ENCODE peak calls at places on chromosomes 3 and 15, in four cellular contexts. Q, R, L and Y are unnamed samples.

GRCh38 chr3:42101048-42101447 is 9.9 kb downstream of the TRAK1 start:
- DNase-seq in Q (peak), L (peak), R (no peak), Y (peak)

GRCh38 chr3:58999134-58999778 is 50.6 kb downstream of the CFAP20DC start:
- DNase-seq in R (no peak), L (no peak), Q (no peak), Y (no peak)

GRCh38 chr3:14907043-14907966 is 40.1 kb upstream of the NR2C2 start:
- DNase-seq in R (no peak), L (no peak), Q (no peak), Y (no peak)

GRCh38 chr15:37837276-37837675 is 97.2 kb upstream of the TMCO5A start:
- DNase-seq in R (no peak), Q (no peak), L (no peak), Y (no peak)

GRCh38 chr15:72312605-72313447 is 7.1 kb downstream of the CELF6 start:
- DNase-seq in R (peak), L (peak), Q (peak), Y (peak)

GRCh38 chr3:76859596-76859995 is 180.3 kb upstream of the ROBO2 start:
- DNase-seq in R (no peak), Q (no peak), L (no peak), Y (peak)

GRCh38 chr3:40637891-40638290 is 113.1 kb downstream of the ZNF621 start:
- DNase-seq in R (no peak), Q (no peak), L (no peak), Y (no peak)

GRCh38 chr3:50450135-50450911 is 53.1 kb downstream of the CACNA2D2 start:
- DNase-seq in Q (peak), R (no peak), L (peak), Y (no peak)

GRCh38 chr3:157360044-157360443 is 76.6 kb upstream of the PTX3 start:
- DNase-seq in Q (peak), L (no peak), R (peak), Y (no peak)

GRCh38 chr15:74506515-74506840 is 34.5 kb upstream of the ARID3B start:
- DNase-seq in R (no peak), Q (no peak), L (no peak), Y (no peak)

GRCh38 chr3:77102916-77103769 is 63.2 kb downstream of the ROBO2 start:
- DNase-seq in R (no peak), L (no peak), Q (no peak), Y (no peak)

GRCh38 chr3:14474363-14475081 is 65.6 kb downstream of the GRIP2 start:
- DNase-seq in L (no peak), Q (no peak), R (no peak), Y (no peak)

GRCh38 chr15:26981492-26981891 is 10.5 kb downstream of the GABRG3 start:
- DNase-seq in L (no peak), R (no peak), Q (no peak), Y (peak)

GRCh38 chr15:74313889-74314288 is 53.6 kb downstream of the CYP11A1 start:
- DNase-seq in L (no peak), Q (no peak), R (no peak), Y (no peak)

GRCh38 chr3:72270072-72270611 is 485.2 kb upstream of the PROK2 start:
- DNase-seq in R (peak), Q (peak), L (peak), Y (peak)

GRCh38 chr3:190694335-190695001 is 168.0 kb downstream of the GMNC start:
- DNase-seq in L (no peak), Q (no peak), R (no peak), Y (no peak)

GRCh38 chr3:135271562-135272290 is 476.7 kb downstream of the EPHB1 start:
- DNase-seq in Q (no peak), L (no peak), R (no peak), Y (no peak)

GRCh38 chr3:150521458-150521857 is 24.8 kb downstream of the SERP1 start:
- DNase-seq in Q (no peak), R (no peak), L (no peak), Y (no peak)

GRCh38 chr15:98764296-98764695 is 116.0 kb downstream of the IGF1R start:
- DNase-seq in Q (no peak), R (no peak), L (no peak), Y (no peak)

GRCh38 chr15:85993116-85993515 is 86.6 kb upstream of the AGBL1 start:
- DNase-seq in Q (no peak), R (no peak), L (no peak), Y (no peak)

GRCh38 chr15:36117394-36117793 is 462.0 kb upstream of the CDIN1 start:
- DNase-seq in R (no peak), L (no peak), Q (no peak), Y (no peak)

GRCh38 chr15:95644476-95644875 is 686.0 kb upstream of the NR2F2 start:
- DNase-seq in L (no peak), Q (no peak), R (no peak), Y (no peak)

GRCh38 chr3:23435904-23436303 is 232.8 kb downstream of the UBE2E2 start:
- DNase-seq in L (no peak), Q (no peak), R (no peak), Y (no peak)

GRCh38 chr3:102691507-102691906 is 256.7 kb downstream of the ZPLD1 start:
- DNase-seq in Q (no peak), R (no peak), L (no peak), Y (no peak)

GRCh38 chr3:156892701-156893100 is 66.5 kb downstream of the LEKR1 start:
- DNase-seq in R (no peak), Q (peak), L (peak), Y (peak)

GRCh38 chr3:43737001-43737440 is 46.3 kb downstream of the ABHD5 start:
- DNase-seq in Q (no peak), R (no peak), L (no peak), Y (no peak)

GRCh38 chr3:171526146-171526545 is 65.9 kb upstream of the TNIK start:
- DNase-seq in R (no peak), L (no peak), Q (no peak), Y (no peak)

GRCh38 chr3:14459384-14459783 is 57.0 kb downstream of the SLC6A6 start:
- DNase-seq in R (no peak), L (no peak), Q (no peak), Y (no peak)

GRCh38 chr3:133457465-133458067 is 57.7 kb downstream of the BFSP2 start:
- DNase-seq in Q (no peak), R (no peak), L (no peak), Y (peak)

GRCh38 chr15:28015855-28016254 is 83.3 kb downstream of the OCA2 start:
- DNase-seq in L (no peak), R (no peak), Q (no peak), Y (no peak)

GRCh38 chr3:32821686-32822296 is 4.0 kb downstream of the TRIM71 start:
- DNase-seq in R (no peak), Q (no peak), L (no peak), Y (no peak)

GRCh38 chr3:32406481-32407408 is 15.1 kb downstream of the CMTM7 start:
- DNase-seq in Q (no peak), R (no peak), L (no peak), Y (peak)

GRCh38 chr3:193563999-193564398 is 9.3 kb upstream of the ATP13A4 start:
- DNase-seq in L (peak), R (no peak), Q (no peak), Y (peak)
- TF ChIP-seq CTCF in L (peak), R (no peak), Q (peak), Y (peak)

GRCh38 chr3:30496496-30496966 is 109.9 kb upstream of the TGFBR2 start:
- DNase-seq in R (no peak), L (no peak), Q (no peak), Y (peak)
- TF ChIP-seq MYC in R (no peak), L (no peak), Q (no peak), Y (no peak)

DNA sequence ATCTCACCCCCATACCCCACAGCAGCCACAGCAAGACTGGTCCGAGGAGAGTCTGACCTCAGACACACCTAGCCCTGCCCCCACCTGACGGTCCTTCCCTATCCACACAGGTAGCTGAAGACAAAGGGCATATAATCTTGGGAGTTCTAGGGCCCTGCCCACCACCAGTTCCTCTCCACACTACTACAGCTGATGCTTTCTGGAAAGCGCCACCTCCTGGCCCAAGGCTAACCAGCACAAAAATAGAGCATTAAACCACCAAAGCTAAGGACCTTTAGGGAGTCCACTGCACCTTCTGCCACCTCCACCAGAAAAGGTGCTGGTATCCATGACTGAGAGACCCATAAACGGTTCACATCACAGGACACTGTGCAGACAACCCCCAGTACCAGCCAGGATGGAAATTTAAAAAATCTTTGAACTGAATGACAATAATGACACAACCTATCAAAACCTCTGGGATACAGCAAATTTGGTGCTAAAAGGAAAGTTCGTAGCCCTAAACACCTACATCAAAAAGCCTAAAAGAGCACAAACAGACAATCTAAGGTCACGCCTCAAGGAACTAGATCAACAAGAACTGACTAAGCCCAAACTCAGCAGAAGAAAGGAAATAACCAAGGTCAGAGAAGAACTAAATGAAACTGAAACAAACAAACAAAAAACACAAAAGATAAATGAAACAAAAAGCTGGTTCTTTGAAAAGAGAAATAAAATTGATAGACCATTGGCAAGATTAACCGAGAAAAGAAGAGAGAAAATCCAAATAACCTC is 122.1 kb upstream of the TPRG1 start:
- DNase-seq in Q (no peak), R (no peak), L (no peak), Y (no peak)
- TF ChIP-seq CTCF in Q (no peak), R (no peak), L (peak), Y (peak)

DNA sequence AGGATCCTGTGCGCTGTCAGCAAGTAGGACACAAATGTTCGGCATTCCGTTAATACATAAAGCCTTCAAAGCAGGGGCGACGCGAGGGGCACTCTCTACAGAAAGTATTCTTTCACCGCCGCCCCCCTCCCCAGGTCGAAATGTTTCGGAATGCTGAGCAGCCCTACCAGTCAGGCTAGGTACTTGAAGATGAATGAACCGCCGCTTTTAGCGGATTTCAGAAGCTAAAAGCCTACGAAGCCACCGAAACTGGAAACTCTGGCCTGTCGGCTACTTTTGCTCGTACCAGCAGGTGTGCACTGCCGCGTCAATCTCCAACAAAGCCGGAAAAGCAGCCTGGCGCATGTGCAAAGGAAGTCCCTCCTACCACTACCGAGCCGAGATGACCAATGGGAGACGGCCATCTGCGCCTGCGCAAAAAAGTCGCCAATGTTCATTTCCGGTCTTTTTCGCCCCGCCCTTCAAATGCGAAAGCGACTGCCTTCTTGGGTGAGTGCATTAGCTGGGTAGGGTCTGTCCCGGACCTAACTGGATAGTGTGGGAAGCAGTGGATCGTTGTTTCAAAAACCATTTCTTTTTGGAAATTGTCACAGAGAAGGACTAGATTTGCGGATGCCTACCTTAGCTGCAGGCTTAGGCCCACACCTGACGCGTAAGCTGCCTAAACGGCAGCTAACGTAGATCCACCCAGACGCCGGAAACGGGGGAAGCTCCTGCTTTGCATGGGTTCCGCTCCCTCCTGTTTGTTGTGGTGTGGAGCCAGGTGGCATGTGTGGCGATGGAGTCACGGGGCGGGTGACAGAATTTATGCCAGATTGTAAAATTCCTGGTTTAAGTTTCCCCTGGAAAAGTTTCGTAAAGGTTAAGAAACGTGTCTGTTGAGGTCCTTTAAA is at the start of gene WDR5B:
- DNase-seq in R (peak), Q (peak), L (peak), Y (peak)
- TF ChIP-seq MYC in R (peak), Q (peak), L (peak), Y (peak)

DNA sequence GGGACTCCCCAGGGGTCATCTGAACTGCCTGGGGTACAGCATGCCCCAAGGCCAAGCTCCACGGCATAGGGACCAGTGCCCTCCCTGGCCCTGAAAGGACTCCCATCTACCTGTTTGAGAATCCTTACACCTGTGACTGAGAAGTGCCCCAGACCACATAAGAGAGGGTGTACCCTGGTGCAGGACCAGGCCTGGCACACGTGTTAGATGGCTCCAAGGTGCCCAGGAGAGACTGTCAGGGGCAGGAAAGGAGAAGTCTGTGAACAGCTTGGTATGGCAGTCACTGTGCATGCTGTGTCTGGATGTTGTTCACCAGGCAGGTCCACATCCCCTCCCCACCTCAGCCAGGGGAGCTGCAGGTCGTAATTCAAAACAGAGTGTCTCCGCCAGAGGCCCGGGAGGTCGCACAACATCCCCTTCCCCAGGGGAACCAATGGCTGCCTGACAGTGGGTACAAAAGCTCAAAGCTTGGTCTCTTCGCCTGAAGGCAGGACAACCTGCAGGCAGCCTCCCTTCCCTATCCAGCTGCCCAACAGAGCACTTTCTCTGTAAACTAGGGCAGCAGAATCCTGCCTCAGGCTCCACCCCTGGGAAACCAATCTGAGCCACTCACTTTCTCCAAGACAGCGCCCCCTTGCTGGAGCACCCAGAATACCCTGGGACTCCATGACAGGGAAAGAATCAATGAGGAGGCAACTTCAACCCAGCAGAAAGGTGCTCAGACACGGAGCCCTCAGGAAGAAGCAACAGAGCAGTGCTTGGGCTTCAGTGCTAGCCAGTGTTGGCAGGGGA is 3.9 kb downstream of the NUP210 start:
- DNase-seq in Q (no peak), L (no peak), R (no peak), Y (peak)
- TF ChIP-seq CTCF in Q (no peak), L (peak), R (peak), Y (peak)

GRCh38 chr15:65655457-65655856 is 33.7 kb downstream of the SLC24A1 start:
- DNase-seq in R (no peak), Q (no peak), L (no peak), Y (no peak)

GRCh38 chr15:65653781-65654521 is 32.2 kb downstream of the SLC24A1 start:
- DNase-seq in L (no peak), R (no peak), Q (peak), Y (no peak)

GRCh38 chr15:65653341-65653740 is 31.6 kb downstream of the SLC24A1 start:
- DNase-seq in Q (peak), R (no peak), L (no peak), Y (no peak)

GRCh38 chr15:65651831-65652749 is 30.4 kb downstream of the SLC24A1 start:
- DNase-seq in R (no peak), L (no peak), Q (no peak), Y (no peak)

DNA sequence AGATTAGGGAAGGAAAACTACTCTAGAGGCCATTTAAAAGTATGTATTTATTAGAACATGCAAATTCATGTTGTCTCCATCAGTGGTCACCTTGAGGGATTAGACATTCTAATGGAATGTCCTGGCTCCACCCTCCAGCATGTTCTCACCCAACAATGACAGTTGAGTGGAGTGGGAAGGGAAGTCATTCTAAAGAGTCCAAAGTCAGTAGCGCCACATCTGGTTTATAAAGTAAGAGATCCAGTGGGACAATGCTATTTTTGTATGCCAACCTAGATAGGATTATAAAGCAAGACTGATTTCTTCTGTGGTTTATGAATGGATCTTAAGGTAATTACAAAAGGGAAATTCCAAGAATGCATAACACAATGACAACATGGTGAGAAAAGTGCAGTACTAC is 33.3 kb downstream of the SLC24A1 start:
- DNase-seq in Q (no peak), L (peak), R (no peak), Y (no peak)
- TF ChIP-seq MYC in Q (no peak), L (no peak), R (no peak), Y (no peak)

GRCh38 chr15:65289261-65289854 is 2.7 kb upstream of the PARP16 start:
- DNase-seq in L (no peak), R (no peak), Q (no peak), Y (no peak)

GRCh38 chr15:65286069-65286703 is 497 bp downstream of the PARP16 start:
- DNase-seq in L (peak), Q (peak), R (no peak), Y (peak)

GRCh38 chr15:65287515-65287845 is 797 bp upstream of the PARP16 start:
- DNase-seq in R (no peak), Q (no peak), L (no peak), Y (peak)

GRCh38 chr15:65285291-65286068 is 1.2 kb downstream of the PARP16 start:
- DNase-seq in Q (no peak), R (no peak), L (no peak), Y (no peak)

DNA sequence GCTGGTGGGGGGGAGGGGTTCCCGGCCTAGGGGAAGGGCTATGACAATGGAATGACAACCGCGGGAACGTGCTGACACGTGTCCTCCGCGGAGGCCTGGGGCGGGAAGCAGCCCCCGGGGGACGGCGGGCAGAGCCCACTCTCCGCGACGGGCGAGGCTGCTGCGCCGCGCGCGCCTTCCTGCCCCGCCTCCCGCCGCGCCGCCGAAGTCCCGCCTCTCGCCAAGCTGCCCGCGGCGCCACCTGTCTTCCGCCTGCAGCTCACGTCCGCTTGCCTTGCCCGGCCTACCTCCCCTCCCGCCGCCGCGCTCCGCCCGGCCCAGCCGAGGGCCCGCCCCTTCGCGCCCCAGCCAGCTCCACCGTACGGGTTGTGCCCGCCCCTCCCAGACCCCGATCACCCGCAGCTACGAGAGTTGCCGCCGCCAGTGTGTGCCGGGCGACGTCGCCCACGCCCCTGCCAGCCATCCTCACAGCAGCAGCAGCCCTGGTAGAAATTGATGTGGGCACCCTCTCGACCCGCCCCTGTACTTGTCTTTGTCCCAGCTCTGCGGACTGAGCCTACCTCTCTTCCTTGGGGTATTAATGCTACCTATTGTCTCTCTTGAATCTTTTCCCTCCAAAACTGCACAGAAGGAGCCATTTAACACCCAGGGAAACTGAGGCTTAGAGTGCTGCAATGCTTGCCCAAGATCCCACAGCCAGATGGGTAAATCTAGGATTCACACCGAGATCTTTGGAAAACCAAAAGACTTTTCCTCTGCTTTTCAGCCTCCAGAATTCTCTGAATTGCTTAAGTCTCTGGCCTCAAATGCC is at the start of gene PARP16:
- DNase-seq in R (peak), Q (peak), L (peak), Y (peak)
- TF ChIP-seq CTCF in R (peak), Q (no peak), L (peak), Y (no peak)

GRCh38 chr3:66372681-66373350 is 128.0 kb downstream of the LRIG1 start:
- DNase-seq in Q (peak), L (peak), R (no peak), Y (no peak)
- TF ChIP-seq MYC in Q (no peak), L (no peak), R (no peak), Y (no peak)

DNA sequence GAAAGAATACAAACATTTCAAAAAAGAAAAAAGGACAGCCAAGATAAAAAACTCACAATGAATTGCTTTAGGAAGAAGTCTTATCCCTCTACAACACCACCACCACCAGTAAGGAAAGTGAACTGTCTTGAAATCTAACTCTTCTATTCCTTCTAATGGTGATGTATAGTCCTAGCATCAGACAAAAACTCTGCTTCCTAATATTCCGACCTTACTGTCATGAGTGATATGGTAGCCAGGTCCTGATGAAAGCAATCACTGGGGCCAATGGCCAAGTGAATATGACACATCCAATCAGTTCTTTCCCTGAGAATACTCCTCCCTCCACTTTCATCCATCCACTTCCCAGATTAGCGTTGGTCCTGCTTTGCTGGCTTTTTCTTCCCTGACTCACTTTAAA is 14.8 kb downstream of the GK5 start:
- DNase-seq in L (no peak), R (no peak), Q (no peak), Y (no peak)
- TF ChIP-seq CTCF in L (no peak), R (no peak), Q (no peak), Y (no peak)